ENCODE peak calls at places on chromosomes 2 and 18, in five cellular contexts. R is naive thymus-derived CD8-positive, alpha-beta T cell; L is caudate nucleus; Y is GM19239; U is fibroblast of pulmonary artery. M is an unnamed sample.

GRCh38 chr2:20352230-20353216 is 1.9 kb upstream of the PUM2 start:
- DNase-seq in R (no peak), L (no peak), Y (no peak), U (no peak), M (no peak)

GRCh38 chr18:51350081-51350480 is 152.6 kb upstream of the MEX3C start:
- DNase-seq in R (no peak), L (no peak), Y (no peak), U (no peak), M (no peak)

GRCh38 chr2:167187910-167188595 is 299.8 kb downstream of the XIRP2 start:
- DNase-seq in R (no peak), L (no peak), Y (no peak), U (no peak), M (no peak)

GRCh38 chr2:47008381-47009280 is 93.0 kb upstream of the MCFD2 start:
- DNase-seq in R (no peak), L (peak), Y (no peak), U (peak), M (peak)

GRCh38 chr2:229243880-229244560 is 27.1 kb downstream of the PID1 start:
- DNase-seq in R (no peak), L (no peak), Y (no peak), U (no peak), M (peak)

GRCh38 chr18:73835656-73836055 is 312.0 kb downstream of the FBXO15 start:
- DNase-seq in R (no peak), L (no peak), Y (no peak), U (no peak), M (peak)

GRCh38 chr18:48766025-48766424 is 184.7 kb downstream of the SMAD7 start:
- DNase-seq in R (no peak), L (no peak), Y (no peak), U (peak), M (peak)

GRCh38 chr2:238742664-238743063 is 105.2 kb upstream of the TWIST2 start:
- DNase-seq in R (no peak), L (no peak), Y (no peak), U (no peak), M (no peak)

GRCh38 chr2:230592775-230593174 is 119.9 kb upstream of the CAB39 start:
- DNase-seq in R (no peak), L (no peak), Y (no peak), U (no peak), M (no peak)

GRCh38 chr2:166464187-166464586 is 29.9 kb downstream of the SCN7A start:
- DNase-seq in R (no peak), L (no peak), Y (no peak), U (peak), M (peak)

GRCh38 chr2:158184556-158185343 is 83.1 kb downstream of the UPP2 start:
- DNase-seq in R (no peak), L (no peak), Y (no peak), U (no peak), M (no peak)

GRCh38 chr18:23243178-23243577 is 107.9 kb downstream of the CABLES1 start:
- DNase-seq in R (no peak), L (no peak), Y (peak), U (no peak), M (no peak)

M was measured in fibroblast of lung.